ENCODE peak calls at places on chromosomes 6 and 20, in ten cellular contexts. M is NCI-H1436, P is esophagus squamous epithelium, X is psoas muscle, S is BJ, C is ACHN, D is kidney tubule cell, N is activated gamma-delta T cell treated with Interleukin-2 at 50 U/mL for 16 hours, H is mesenchymal stem cell, U is amniotic stem cell. G is an unnamed sample.

GRCh38 chr20:25259358-25259757 is 11.5 kb downstream of the PYGB start:
- DNase-seq in U (no peak), P (no peak), C (no peak), N (no peak), H (no peak), D (no peak), S (no peak), M (no peak), X (no peak), G (no peak)

GRCh38 chr20:3765171-3765887 is 2.2 kb downstream of the ADISSP start:
- DNase-seq in C (no peak), P (no peak), D (no peak), N (no peak), S (no peak), X (no peak), M (no peak), U (no peak), H (no peak), G (peak)

GRCh38 chr6:2047855-2048254 is 197.6 kb downstream of the GMDS start:
- DNase-seq in M (no peak), C (no peak), H (no peak), X (no peak), P (no peak), D (no peak), U (no peak), S (no peak), N (no peak), G (no peak)

GRCh38 chr6:112691289-112691688 is 344.2 kb downstream of the RFPL4B start:
- DNase-seq in P (no peak), M (no peak), D (peak), H (peak), N (no peak), S (peak), C (peak), U (peak), X (no peak), G (no peak)

GRCh38 chr20:20371681-20372080 is 3.8 kb downstream of the INSM1 start:
- DNase-seq in X (no peak), S (no peak), P (no peak), H (no peak), C (no peak), N (no peak), M (no peak), U (no peak), D (no peak), G (no peak)

GRCh38 chr6:562052-562676 is 94.7 kb downstream of the HUS1B start:
- DNase-seq in U (no peak), M (no peak), X (no peak), D (no peak), P (no peak), S (no peak), N (no peak), C (no peak), H (no peak), G (no peak)

GRCh38 chr20:7772376-7772775 is 167.9 kb downstream of the HAO1 start:
- DNase-seq in P (no peak), M (peak), U (no peak), C (no peak), D (peak), H (no peak), S (no peak), X (no peak), N (no peak), G (no peak)

GRCh38 chr6:14365393-14365792 is 247.8 kb downstream of the CD83 start:
- DNase-seq in C (no peak), S (peak), X (no peak), D (peak), H (peak), P (no peak), U (no peak), M (no peak), N (no peak), G (no peak)

GRCh38 chr6:4133941-4134838 is 1.2 kb downstream of the ECI2 start:
- DNase-seq in H (peak), M (no peak), X (peak), D (no peak), N (peak), U (no peak), P (no peak), S (no peak), C (no peak), G (peak)